ENCODE peak calls at places on chromosome 1, in five cellular contexts. D, O, R, S and J are unnamed samples.
A peak's percentile ranks its signal among the peaks of the same experiment; 100 is the strongest.

GRCh38 chr1:78005755-78006154 is 1.0 kb downstream of the DNAJB4 start:
- DNase-seq in D (peak; percentile 93), O (no peak), R (no peak), S (no peak), J (peak; percentile 96)

GRCh38 chr1:180002437-180002836 is 47.8 kb downstream of the CEP350 start:
- DNase-seq in D (no peak), O (no peak), R (no peak), S (no peak), J (peak; percentile 16)

GRCh38 chr1:193356249-193356648 is 169.8 kb upstream of the B3GALT2 start:
- DNase-seq in D (no peak), O (no peak), R (no peak), S (no peak), J (no peak)

GRCh38 chr1:30732277-30732996 is 9.1 kb upstream of the MATN1 start:
- DNase-seq in D (peak; percentile 53), O (no peak), R (no peak), S (no peak), J (no peak)

GRCh38 chr1:104991702-104992101 is 1242.0 kb downstream of the AMY1C start:
- DNase-seq in D (no peak), O (no peak), R (no peak), S (no peak), J (no peak)

GRCh38 chr1:201648066-201648910 is 109.4 kb downstream of the NAV1 start:
- DNase-seq in D (peak; percentile 75), O (peak; percentile 81), R (no peak), S (no peak), J (peak; percentile 64)

GRCh38 chr1:81702903-81703302 is 97.8 kb upstream of the ADGRL2 start:
- DNase-seq in D (peak; percentile 87), O (no peak), R (no peak), S (no peak), J (peak; percentile 98)

GRCh38 chr1:233113009-233113712 is 162.8 kb downstream of the NTPCR start:
- DNase-seq in D (peak; percentile 99), O (peak; percentile 75), R (peak; percentile 30), S (peak; percentile 10), J (peak; percentile 100)

GRCh38 chr1:34984435-34985062 is 598 bp downstream of the TMEM35B start:
- DNase-seq in D (peak; percentile 42), O (peak; percentile 57), R (no peak), S (no peak), J (peak; percentile 48)

GRCh38 chr1:84289169-84289785 is 12.2 kb upstream of the SAMD13 start:
- DNase-seq in D (no peak), O (no peak), R (no peak), S (no peak), J (no peak)

GRCh38 chr1:8903410-8903809 is 24.9 kb upstream of the ENO1 start:
- DNase-seq in D (no peak), O (no peak), R (no peak), S (no peak), J (peak; percentile 59)

GRCh38 chr1:228108055-228108690 is 926 bp downstream of the MRPL55 start:
- DNase-seq in D (no peak), O (peak; percentile 25), R (no peak), S (no peak), J (no peak)

GRCh38 chr1:192936313-192937018 is 122.7 kb downstream of the UCHL5 start:
- DNase-seq in D (no peak), O (no peak), R (no peak), S (no peak), J (peak; percentile 20)

GRCh38 chr1:26998319-26999300 is 5.1 kb downstream of the TRNP1 start:
- DNase-seq in D (peak; percentile 53), O (peak; percentile 70), R (no peak), S (no peak), J (no peak)

GRCh38 chr1:46991083-46991923 is 32.2 kb upstream of the CYP4X1 start:
- DNase-seq in D (peak; percentile 5), O (peak; percentile 67), R (no peak), S (no peak), J (peak; percentile 41)

GRCh38 chr1:218164111-218164929 is 120.8 kb upstream of the RRP15 start:
- DNase-seq in D (peak; percentile 27), O (peak; percentile 91), R (no peak), S (no peak), J (peak; percentile 24)

GRCh38 chr1:111813440-111814304 is 58.0 kb downstream of the DDX20 start:
- DNase-seq in D (no peak), O (no peak), R (no peak), S (no peak), J (peak; percentile 4)

GRCh38 chr1:153507926-153508583 is 27.7 kb downstream of the S100A6 start:
- DNase-seq in D (no peak), O (no peak), R (no peak), S (no peak), J (no peak)

GRCh38 chr1:75908717-75909152 is 23.5 kb downstream of the ASB17 start:
- DNase-seq in D (peak; percentile 39), O (peak; percentile 75), R (no peak), S (no peak), J (peak; percentile 80)

GRCh38 chr1:47393141-47393540 is 22.9 kb upstream of the FOXE3 start:
- DNase-seq in D (no peak), O (no peak), R (no peak), S (no peak), J (no peak)

GRCh38 chr1:24027838-24028468 is 47.8 kb upstream of the SRSF10 start:
- DNase-seq in D (peak; percentile 72), O (no peak), R (no peak), S (no peak), J (peak; percentile 86)

GRCh38 chr1:208381481-208381880 is 137.3 kb upstream of the PLXNA2 start:
- DNase-seq in D (no peak), O (peak; percentile 50), R (no peak), S (no peak), J (peak; percentile 2)

GRCh38 chr1:167082511-167083027 is 7.6 kb downstream of the GPA33 start:
- DNase-seq in D (no peak), O (peak; percentile 44), R (no peak), S (no peak), J (no peak)

GRCh38 chr1:2294033-2294640 is 66.0 kb downstream of the SKI start:
- DNase-seq in D (no peak), O (no peak), R (no peak), S (no peak), J (no peak)

GRCh38 chr1:200771625-200772555 is 33.2 kb downstream of the CAMSAP2 start:
- DNase-seq in D (no peak), O (no peak), R (no peak), S (no peak), J (peak; percentile 31)

GRCh38 chr1:3032970-3033794 is 11.9 kb downstream of the ACTRT2 start:
- DNase-seq in D (no peak), O (peak; percentile 20), R (no peak), S (no peak), J (no peak)

GRCh38 chr1:71548398-71548797 is 467.6 kb upstream of the ZRANB2 start:
- DNase-seq in D (no peak), O (no peak), R (no peak), S (no peak), J (no peak)

DNA sequence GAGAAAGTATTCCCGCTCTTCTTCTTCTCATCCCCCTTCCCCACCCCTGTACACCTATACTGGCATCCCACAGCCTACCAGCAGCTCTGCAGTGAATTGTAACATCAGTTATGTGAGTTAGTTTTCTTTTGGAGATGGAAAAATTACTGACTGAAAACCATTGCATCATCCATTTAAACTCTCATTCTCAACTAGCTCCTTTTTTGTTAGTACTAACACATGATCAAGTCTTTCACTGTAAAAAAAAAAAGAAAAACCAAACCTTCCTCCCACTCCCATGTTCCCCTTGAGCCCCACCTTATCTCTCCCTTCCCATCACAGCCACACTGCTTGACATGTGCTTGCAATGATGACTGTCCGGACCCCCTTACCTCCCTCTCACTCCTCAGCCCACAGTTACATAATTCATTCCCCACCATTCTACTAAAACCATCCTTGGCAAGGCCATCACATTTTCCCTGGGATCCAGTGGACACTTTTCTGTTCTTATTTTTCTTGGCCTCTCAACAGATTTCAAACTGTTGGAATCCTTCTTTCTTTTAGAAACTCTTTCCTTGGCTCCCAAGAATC is 23.2 kb upstream of the RAVER2 start:
- DNase-seq in D (no peak), O (no peak), R (no peak), S (no peak), J (no peak)
- TF ChIP-seq CTCF in D (no peak), O (no peak), R (no peak), S (no peak), J (no peak)

DNA sequence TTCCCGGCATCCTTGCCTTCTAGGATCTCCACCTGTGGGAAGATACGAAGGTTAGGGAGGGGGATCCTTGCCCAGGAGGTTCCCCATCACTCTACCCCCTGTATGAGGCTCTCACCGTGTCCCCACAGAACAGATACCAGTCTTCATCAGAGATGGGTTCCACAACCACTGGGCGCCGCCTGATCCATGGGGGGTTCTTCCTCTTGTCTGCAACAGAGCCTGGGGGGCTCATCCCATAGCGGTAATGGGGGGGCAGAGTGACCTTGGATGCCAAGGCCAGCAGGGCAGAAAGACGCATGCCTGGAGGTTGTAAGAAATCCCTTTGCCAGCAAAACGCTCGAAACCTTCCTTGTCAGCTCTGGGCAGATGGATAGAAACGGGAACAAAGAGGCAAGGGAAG is 2.5 kb downstream of the MRPL24 start:
- DNase-seq in D (no peak), O (no peak), R (no peak), S (no peak), J (no peak)
- H3K4me3 ChIP-seq in D (no peak overlapping the region), O (no peak overlapping the region), R (no peak overlapping the region), S (no peak overlapping the region), J (no peak overlapping the region)

DNA sequence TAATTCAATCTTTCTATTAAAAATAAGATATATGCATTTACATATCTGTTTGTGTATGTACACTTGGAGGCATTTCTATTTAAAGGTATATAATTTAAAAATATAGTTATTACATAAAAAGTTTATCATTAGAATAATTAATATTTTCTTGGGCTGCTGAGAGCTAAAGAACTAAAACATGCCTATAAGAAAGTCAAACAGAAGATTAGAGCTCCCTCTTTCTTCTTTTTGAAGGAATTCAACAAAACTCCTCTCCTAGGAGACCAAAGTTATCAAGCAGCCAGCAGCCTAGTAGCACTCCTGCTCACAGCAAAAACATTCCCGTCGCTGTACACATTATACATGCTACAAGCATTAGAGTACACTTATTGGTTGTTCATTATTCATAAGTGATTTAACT is 216.5 kb downstream of the VAV3 start:
- DNase-seq in D (peak; percentile 28), O (no peak), R (no peak), S (no peak), J (peak; percentile 52)
- TF ChIP-seq CTCF in D (peak; percentile 39), O (peak; percentile 72), R (no peak), S (no peak), J (peak; percentile 49)

DNA sequence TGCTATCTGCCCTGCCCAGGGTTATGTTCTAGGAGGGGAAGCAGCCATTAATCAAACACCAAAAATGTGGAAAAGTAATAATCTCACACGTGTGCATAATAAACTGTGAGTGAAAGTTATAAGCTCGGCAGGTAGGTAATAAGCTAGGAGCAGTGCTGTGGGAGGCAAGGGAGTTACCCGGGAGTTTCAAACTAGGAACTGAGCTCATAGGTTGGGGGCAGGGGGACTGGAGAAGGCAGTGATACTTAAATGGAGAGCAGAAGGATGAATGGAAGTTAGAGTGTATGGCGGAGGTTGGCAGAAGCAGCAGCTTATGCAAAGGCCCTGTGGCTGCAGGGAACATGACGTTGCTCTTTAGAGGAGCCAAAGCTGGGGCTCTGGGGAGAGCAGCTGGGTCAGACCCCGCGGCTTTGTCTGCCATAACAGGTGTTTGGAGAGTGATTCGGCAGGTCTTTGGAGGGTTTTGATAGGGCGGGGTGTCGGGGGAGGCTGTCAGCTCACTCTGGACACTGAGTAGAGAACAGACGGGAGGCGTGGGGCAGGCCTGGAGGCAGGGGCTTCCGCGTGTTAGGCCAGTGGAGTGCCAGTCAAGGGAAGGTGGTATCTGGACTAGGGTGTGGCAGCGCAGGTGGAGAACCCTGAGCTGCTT is 20.0 kb downstream of the PTPRF start:
- DNase-seq in D (no peak), O (no peak), R (no peak), S (no peak), J (no peak)
- H3K4me3 ChIP-seq in D (no peak overlapping the region), O (peak overlapping the region; percentile 60), R (peak overlapping the region; percentile 64), S (peak overlapping the region; percentile 26), J (no peak overlapping the region)